ENCODE peak calls at places on chromosome 14, in six cellular contexts. One of them, this sample, is unnamed.

GRCh38 chr14:33120341-33120740 is 181.7 kb downstream of the NPAS3 start:
- DNase-seq in cardiac fibroblast: peak
- DNase-seq in H1: no peak
- DNase-seq in hypothalamus: no peak
- DNase-seq in COLO829: no peak
- DNase-seq in mesenchymal stem cell: peak
- DNase-seq in this sample: peak

GRCh38 chr14:78356406-78356805 is 186.2 kb downstream of the NRXN3 start:
- DNase-seq in cardiac fibroblast: no peak
- DNase-seq in COLO829: no peak
- DNase-seq in mesenchymal stem cell: no peak
- DNase-seq in H1: no peak
- DNase-seq in hypothalamus: peak
- DNase-seq in this sample: no peak

GRCh38 chr14:34179723-34180122 is 228.8 kb upstream of the EGLN3 start:
- DNase-seq in mesenchymal stem cell: no peak
- DNase-seq in cardiac fibroblast: no peak
- DNase-seq in hypothalamus: no peak
- DNase-seq in H1: no peak
- DNase-seq in COLO829: no peak
- DNase-seq in this sample: no peak

GRCh38 chr14:94113908-94114588 is 3.5 kb downstream of the IFI27 start:
- DNase-seq in COLO829: no peak
- DNase-seq in hypothalamus: no peak
- DNase-seq in H1: no peak
- DNase-seq in mesenchymal stem cell: no peak
- DNase-seq in cardiac fibroblast: no peak
- DNase-seq in this sample: no peak

GRCh38 chr14:90487031-90487430 is 90.2 kb downstream of the CALM1 start:
- DNase-seq in cardiac fibroblast: peak
- DNase-seq in H1: no peak
- DNase-seq in hypothalamus: no peak
- DNase-seq in mesenchymal stem cell: no peak
- DNase-seq in COLO829: no peak
- DNase-seq in this sample: no peak

GRCh38 chr14:31037709-31038221 is 11.6 kb upstream of the STRN3 start:
- DNase-seq in hypothalamus: no peak
- DNase-seq in mesenchymal stem cell: no peak
- DNase-seq in H1: no peak
- DNase-seq in cardiac fibroblast: peak
- DNase-seq in COLO829: no peak
- DNase-seq in this sample: no peak

GRCh38 chr14:101313268-101313667 is 248.0 kb upstream of the DIO3 start:
- DNase-seq in mesenchymal stem cell: no peak
- DNase-seq in COLO829: no peak
- DNase-seq in hypothalamus: no peak
- DNase-seq in cardiac fibroblast: no peak
- DNase-seq in H1: no peak
- DNase-seq in this sample: no peak

GRCh38 chr14:89445252-89445973 is 28.4 kb upstream of the FOXN3 start:
- DNase-seq in mesenchymal stem cell: no peak
- DNase-seq in COLO829: no peak
- DNase-seq in cardiac fibroblast: peak
- DNase-seq in hypothalamus: no peak
- DNase-seq in H1: no peak
- DNase-seq in this sample: no peak

GRCh38 chr14:69559581-69560011 is 15.1 kb downstream of the CCDC177 start:
- DNase-seq in hypothalamus: peak
- DNase-seq in mesenchymal stem cell: no peak
- DNase-seq in COLO829: no peak
- DNase-seq in cardiac fibroblast: no peak
- DNase-seq in H1: no peak
- DNase-seq in this sample: no peak

GRCh38 chr14:57212919-57213318 is 55.8 kb downstream of the EXOC5 start:
- DNase-seq in H1: no peak
- DNase-seq in COLO829: no peak
- DNase-seq in hypothalamus: no peak
- DNase-seq in mesenchymal stem cell: no peak
- DNase-seq in cardiac fibroblast: no peak
- DNase-seq in this sample: no peak

GRCh38 chr14:22391908-22392307 is 197.1 kb downstream of the DAD1 start:
- DNase-seq in cardiac fibroblast: peak
- DNase-seq in COLO829: peak
- DNase-seq in H1: peak
- DNase-seq in hypothalamus: peak
- DNase-seq in mesenchymal stem cell: peak
- DNase-seq in this sample: peak

GRCh38 chr14:58663494-58664111 is 25.8 kb downstream of the DACT1 start:
- DNase-seq in mesenchymal stem cell: peak
- DNase-seq in H1: peak
- DNase-seq in COLO829: no peak
- DNase-seq in cardiac fibroblast: peak
- DNase-seq in hypothalamus: no peak
- DNase-seq in this sample: peak

GRCh38 chr14:54935958-54936357 is 33.3 kb upstream of the GCH1 start:
- DNase-seq in mesenchymal stem cell: peak
- DNase-seq in COLO829: no peak
- DNase-seq in hypothalamus: no peak
- DNase-seq in H1: no peak
- DNase-seq in cardiac fibroblast: peak
- DNase-seq in this sample: no peak

GRCh38 chr14:54591461-54592245 is 24.7 kb downstream of the SAMD4A start:
- DNase-seq in COLO829: peak
- DNase-seq in hypothalamus: no peak
- DNase-seq in cardiac fibroblast: no peak
- DNase-seq in H1: no peak
- DNase-seq in mesenchymal stem cell: no peak
- DNase-seq in this sample: no peak

GRCh38 chr14:49988080-49988990 is 95.5 kb downstream of the ARF6 start:
- DNase-seq in hypothalamus: no peak
- DNase-seq in cardiac fibroblast: no peak
- DNase-seq in mesenchymal stem cell: no peak
- DNase-seq in COLO829: no peak
- DNase-seq in H1: no peak
- DNase-seq in this sample: no peak

GRCh38 chr14:101814869-101815268 is 53.4 kb downstream of the PPP2R5C start:
- DNase-seq in cardiac fibroblast: no peak
- DNase-seq in hypothalamus: no peak
- DNase-seq in H1: no peak
- DNase-seq in mesenchymal stem cell: no peak
- DNase-seq in COLO829: no peak
- DNase-seq in this sample: no peak

GRCh38 chr14:51552768-51553426 is 98.8 kb upstream of the FRMD6 start:
- DNase-seq in COLO829: no peak
- DNase-seq in mesenchymal stem cell: no peak
- DNase-seq in H1: no peak
- DNase-seq in hypothalamus: no peak
- DNase-seq in cardiac fibroblast: no peak
- DNase-seq in this sample: no peak

GRCh38 chr14:22520235-22520634 is 68.8 kb downstream of the DAD1 start:
- DNase-seq in H1: no peak
- DNase-seq in mesenchymal stem cell: peak
- DNase-seq in COLO829: no peak
- DNase-seq in hypothalamus: no peak
- DNase-seq in cardiac fibroblast: peak
- DNase-seq in this sample: peak

GRCh38 chr14:37864861-37865718 is 269.7 kb downstream of the TTC6 start:
- DNase-seq in H1: no peak
- DNase-seq in COLO829: no peak
- DNase-seq in cardiac fibroblast: peak
- DNase-seq in mesenchymal stem cell: peak
- DNase-seq in hypothalamus: no peak
- DNase-seq in this sample: no peak

GRCh38 chr14:101559624-101560533 is 1.4 kb upstream of the DIO3 start:
- DNase-seq in cardiac fibroblast: peak
- DNase-seq in COLO829: no peak
- DNase-seq in mesenchymal stem cell: no peak
- DNase-seq in H1: no peak
- DNase-seq in hypothalamus: no peak
- DNase-seq in this sample: peak

GRCh38 chr14:103072595-103073366 is 11.2 kb upstream of the LBHD2 start:
- DNase-seq in H1: no peak
- DNase-seq in COLO829: no peak
- DNase-seq in hypothalamus: no peak
- DNase-seq in mesenchymal stem cell: no peak
- DNase-seq in cardiac fibroblast: no peak
- DNase-seq in this sample: no peak

GRCh38 chr14:36625436-36625835 is 36.2 kb upstream of the PAX9 start:
- DNase-seq in hypothalamus: no peak
- DNase-seq in cardiac fibroblast: no peak
- DNase-seq in mesenchymal stem cell: no peak
- DNase-seq in H1: no peak
- DNase-seq in COLO829: no peak
- DNase-seq in this sample: no peak